ENCODE peak calls at places on chromosomes 6 and 20, in ten cellular contexts. A is mammary epithelial cell; N is GM23338; F is K562; L is cardiac fibroblast; V is AG09319; C is CD4-positive, alpha-beta T cell; G is heart left ventricle; I is kidney; R is GM12865. E is an unnamed sample.

GRCh38 chr6:129593233-129593564 is 116.8 kb downstream of the ARHGAP18 start:
- DNase-seq in A (no peak), N (no peak), F (no peak), L (peak; percentile 18), V (no peak), C (no peak), G (no peak), I (no peak), R (no peak), E (no peak)

GRCh38 chr6:56297022-56297995 is 49.9 kb upstream of the COL21A1 start:
- DNase-seq in A (peak; percentile 52), N (no peak), F (no peak), L (peak; percentile 15), V (no peak), C (no peak), G (no peak), I (no peak), R (no peak), E (no peak)

GRCh38 chr6:71621918-71622519 is 264.3 kb upstream of the RIMS1 start:
- DNase-seq in A (no peak), N (peak; percentile 58), F (no peak), L (peak; percentile 3), V (no peak), C (no peak), G (no peak), I (no peak), R (peak; percentile 1), E (no peak)

GRCh38 chr6:117976030-117976651 is 69.1 kb downstream of the SLC35F1 start:
- DNase-seq in A (peak; percentile 30), N (peak; percentile 90), F (peak; percentile 59), L (peak; percentile 62), V (no peak), C (no peak), G (no peak), I (no peak), R (peak; percentile 59), E (no peak)

GRCh38 chr6:4281341-4282293 is 146.2 kb upstream of the ECI2 start:
- DNase-seq in A (peak; percentile 95), N (peak; percentile 85), F (no peak), L (peak; percentile 15), V (no peak), C (no peak), G (no peak), I (peak; percentile 77), R (peak; percentile 70), E (no peak)

GRCh38 chr6:132115714-132116366 is 164.7 kb upstream of the CCN2 start:
- DNase-seq in A (peak; percentile 83), N (no peak), F (no peak), L (peak; percentile 16), V (no peak), C (no peak), G (no peak), I (no peak), R (no peak), E (no peak)

GRCh38 chr6:134063966-134064445 is 11.6 kb upstream of the SLC2A12 start:
- DNase-seq in A (peak; percentile 55), N (peak; percentile 79), F (peak; percentile 88), L (peak; percentile 92), V (peak; percentile 66), C (peak; percentile 36), G (no peak), I (no peak), R (peak; percentile 78), E (peak; percentile 22)

GRCh38 chr6:24868765-24869164 is 67.0 kb downstream of the RIPOR2 start:
- DNase-seq in A (no peak), N (no peak), F (no peak), L (no peak), V (no peak), C (no peak), G (no peak), I (no peak), R (no peak), E (no peak)

GRCh38 chr6:38025431-38025830 is 205.9 kb downstream of the ZFAND3 start:
- DNase-seq in A (no peak), N (no peak), F (no peak), L (no peak), V (no peak), C (no peak), G (no peak), I (no peak), R (no peak), E (no peak)

GRCh38 chr6:160088069-160088773 is 33.4 kb upstream of the SLC22A1 start:
- DNase-seq in A (peak; percentile 43), N (peak; percentile 71), F (peak; percentile 45), L (peak; percentile 86), V (peak; percentile 73), C (no peak), G (no peak), I (no peak), R (no peak), E (no peak)
- TF ChIP-seq CTCF in A (peak; percentile 81), N (peak; percentile 70), F (peak; percentile 75), L (peak; percentile 92), V (peak; percentile 96), C (no peak), G (peak; percentile 65), I (peak; percentile 67), R (peak; percentile 30), E (no peak)

DNA sequence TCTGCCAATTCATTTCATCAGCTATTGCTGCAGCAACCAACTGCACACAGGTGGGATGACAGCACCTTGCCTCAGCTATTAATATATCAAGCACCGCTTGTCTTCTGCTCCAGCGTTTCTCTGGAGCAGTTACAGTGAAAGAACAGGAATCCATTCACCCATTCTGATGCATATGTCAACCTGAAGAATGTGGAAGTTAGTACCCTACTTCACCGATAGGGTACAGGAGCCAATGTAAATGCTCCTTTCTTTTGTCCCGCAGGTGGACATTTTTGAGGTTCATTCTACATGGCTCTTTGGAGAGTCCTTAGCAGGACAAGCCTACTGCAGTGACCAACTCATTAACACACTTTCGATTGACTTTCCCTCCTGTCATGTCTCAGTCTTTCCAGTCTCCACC is 139.9 kb upstream of the PRND start:
- DNase-seq in A (no peak), N (peak; percentile 74), F (no peak), L (no peak), V (no peak), C (no peak), G (no peak), I (no peak), R (no peak), E (no peak)
- TF ChIP-seq CTCF in A (no peak), N (peak; percentile 48), F (peak; percentile 19), L (no peak), V (no peak), C (no peak), G (no peak), I (no peak), R (no peak), E (peak; percentile 12)

GRCh38 chr6:112296694-112297093 is 42.3 kb upstream of the LAMA4 start:
- DNase-seq in A (no peak), N (no peak), F (no peak), L (no peak), V (no peak), C (no peak), G (no peak), I (no peak), R (no peak), E (no peak)

GRCh38 chr6:112300888-112301287 is 46.2 kb upstream of the RFPL4B start:
- DNase-seq in A (no peak), N (no peak), F (no peak), L (no peak), V (no peak), C (no peak), G (no peak), I (no peak), R (no peak), E (no peak)

GRCh38 chr6:112298816-112299281 is 44.5 kb upstream of the LAMA4 start:
- DNase-seq in A (peak; percentile 83), N (no peak), F (no peak), L (peak; percentile 74), V (no peak), C (no peak), G (no peak), I (no peak), R (no peak), E (no peak)

GRCh38 chr6:112298021-112298745 is 43.8 kb upstream of the LAMA4 start:
- DNase-seq in A (peak; percentile 48), N (no peak), F (no peak), L (peak; percentile 91), V (peak; percentile 90), C (no peak), G (no peak), I (no peak), R (no peak), E (no peak)

GRCh38 chr6:112296122-112296521 is 41.8 kb upstream of the LAMA4 start:
- DNase-seq in A (peak; percentile 30), N (peak; percentile 75), F (peak; percentile 27), L (peak; percentile 52), V (no peak), C (no peak), G (no peak), I (no peak), R (peak; percentile 12), E (no peak)
- TF ChIP-seq CTCF in A (peak; percentile 49), N (peak; percentile 64), F (peak; percentile 55), L (peak; percentile 77), V (peak; percentile 53), C (no peak), G (peak; percentile 32), I (peak; percentile 16), R (peak; percentile 25), E (peak; percentile 10)

DNA sequence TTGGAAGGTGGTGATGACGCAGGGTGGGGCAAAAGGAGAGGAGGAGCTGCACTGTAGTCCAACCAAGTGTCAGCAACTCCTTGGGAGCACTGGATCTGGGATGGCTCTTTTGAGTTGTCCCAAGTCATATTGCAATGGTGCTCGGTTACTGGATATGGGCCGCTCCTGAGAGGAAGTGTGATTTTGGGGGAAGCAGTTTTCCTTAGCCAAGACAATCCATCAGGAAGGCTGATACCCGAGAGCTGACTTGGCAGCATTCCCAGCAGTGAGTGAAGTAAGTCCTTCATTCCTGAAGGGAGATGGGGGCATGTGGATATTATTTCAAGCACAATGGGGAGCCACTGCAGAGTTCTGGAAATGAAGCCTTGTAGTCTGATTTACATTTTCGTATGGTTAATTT is 354.1 kb downstream of the RFPL4B start:
- DNase-seq in A (no peak), N (no peak), F (no peak), L (peak; percentile 43), V (no peak), C (no peak), G (no peak), I (no peak), R (no peak), E (no peak)
- TF ChIP-seq CTCF in A (no peak), N (no peak), F (no peak), L (no peak), V (no peak), C (no peak), G (no peak), I (no peak), R (no peak), E (no peak)

DNA sequence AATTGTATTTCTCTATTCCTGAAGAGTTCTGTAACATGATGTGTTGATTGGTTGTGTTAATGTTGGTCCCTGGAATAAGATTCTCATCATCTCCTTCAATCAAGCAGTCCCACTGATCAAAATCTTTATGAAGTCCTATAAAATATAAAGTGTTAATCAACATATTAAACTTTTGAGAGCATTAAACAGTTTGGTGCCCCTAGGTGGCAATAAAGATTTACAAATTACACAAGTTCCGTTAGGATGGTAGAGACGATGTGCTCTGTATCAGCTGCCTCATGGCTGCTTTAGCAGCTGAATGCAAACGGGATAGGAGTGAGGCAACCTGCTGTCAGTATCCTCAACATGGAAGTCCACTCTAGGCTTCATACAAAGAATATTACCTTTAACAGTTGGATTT is 16.9 kb downstream of the TDRD6 start:
- DNase-seq in A (peak; percentile 45), N (peak; percentile 48), F (no peak), L (peak; percentile 57), V (no peak), C (no peak), G (no peak), I (no peak), R (no peak), E (no peak)
- TF ChIP-seq CTCF in A (peak; percentile 49), N (peak; percentile 28), F (no peak), L (no peak), V (no peak), C (no peak), G (no peak), I (no peak), R (no peak), E (no peak)

E was measured in natural killer cell.